ENCODE peak calls at places on chromosomes 16 and 17, in ten cellular contexts. U is psoas muscle; C is DMS153; L is stimulated activated CD8-positive, alpha-beta memory T cell treated with anti-CD3 and anti-CD28 coated beads, Interleukin-2, amount 100 ng/mL, for 1 hour; A is NCI-H345; Y is activated CD4-positive, alpha-beta T cell treated with anti-CD3 and anti-CD28 coated beads for 36 hours; G is A549; B is RWPE1; V is small intestine; Q is ELR. M is an unnamed sample.

GRCh38 chr17:27354491-27355081 is 60.7 kb downstream of the WSB1 start:
- DNase-seq in Y (peak), C (peak), V (peak), Q (peak), B (no peak), L (no peak), G (peak), A (no peak), U (no peak), M (peak)

GRCh38 chr17:50532452-50533024 is at the start of gene EPN3:
- DNase-seq in Y (no peak), V (peak), G (no peak), U (no peak), L (no peak), A (peak), C (no peak), Q (peak), B (peak), M (peak)

GRCh38 chr17:74512624-74513084 is 18.6 kb downstream of the CD300LB start:
- DNase-seq in Y (peak), C (no peak), U (no peak), Q (peak), A (no peak), G (peak), B (peak), V (no peak), L (no peak), M (no peak)

GRCh38 chr17:82614095-82614631 is 34.1 kb downstream of the WDR45B start:
- DNase-seq in Q (no peak), C (no peak), Y (no peak), U (no peak), V (no peak), L (no peak), A (no peak), G (no peak), B (no peak), M (no peak)

GRCh38 chr16:75238853-75239371 is 12.5 kb downstream of the BCAR1 start:
- DNase-seq in A (no peak), Q (peak), U (no peak), G (no peak), B (no peak), Y (no peak), V (no peak), L (no peak), C (no peak), M (no peak)

GRCh38 chr17:79933863-79934652 is 94.8 kb upstream of the CBX4 start:
- DNase-seq in V (peak), U (no peak), Q (peak), A (peak), Y (peak), B (no peak), G (peak), L (no peak), C (peak), M (peak)

GRCh38 chr16:76474048-76474447 is 196.8 kb downstream of the CNTNAP4 start:
- DNase-seq in A (no peak), U (no peak), G (no peak), Q (no peak), V (no peak), Y (no peak), C (no peak), L (no peak), B (no peak), M (no peak)

GRCh38 chr17:47698749-47699535 is 5.0 kb downstream of the TBKBP1 start:
- DNase-seq in Q (peak), A (peak), G (peak), B (peak), U (peak), V (peak), L (peak), Y (peak), C (no peak), M (peak)

GRCh38 chr17:82320956-82321927 is 3.8 kb upstream of the CD7 start:
- DNase-seq in G (no peak), C (no peak), A (peak), V (peak), Y (peak), L (peak), B (no peak), Q (peak), U (no peak), M (peak)

GRCh38 chr17:44334315-44335181 is 9.9 kb upstream of the SLC25A39 start:
- DNase-seq in B (no peak), A (no peak), C (no peak), G (no peak), L (no peak), V (no peak), Y (no peak), Q (no peak), U (no peak), M (peak)

GRCh38 chr16:73154063-73154870 is 106.3 kb upstream of the ZFHX3 start:
- DNase-seq in A (no peak), G (no peak), Q (no peak), U (peak), L (no peak), B (no peak), C (no peak), Y (no peak), V (no peak), M (no peak)

M was measured in DMS53.